ENCODE peak calls at places on chromosomes 16 and 17, in six cellular contexts. D is K562, Y is H1, Z is GM12878, L is GM12892, S is HepG2. A is an unnamed sample.

GRCh38 chr16:74563828-74564263 is 43.1 kb downstream of the GLG1 start:
- DNase-seq in D (peak), Y (no peak), Z (no peak), L (no peak), S (no peak), A (no peak)

GRCh38 chr17:76700627-76701470 is 9.9 kb downstream of the MXRA7 start:
- DNase-seq in D (no peak), Y (no peak), Z (no peak), L (no peak), S (peak), A (no peak)

GRCh38 chr16:13178318-13178717 is 276.9 kb downstream of the SHISA9 start:
- DNase-seq in D (no peak), Y (no peak), Z (no peak), L (no peak), S (no peak), A (no peak)

GRCh38 chr16:8519643-8520042 is 70.7 kb downstream of the TMEM114 start:
- DNase-seq in D (no peak), Y (no peak), Z (no peak), L (no peak), S (no peak), A (no peak)

GRCh38 chr16:89801800-89802199 is 14.6 kb downstream of the FANCA start:
- DNase-seq in D (no peak), Y (no peak), Z (no peak), L (no peak), S (no peak), A (no peak)

GRCh38 chr16:4008116-4008515 is 108.1 kb downstream of the ADCY9 start:
- DNase-seq in D (no peak), Y (no peak), Z (no peak), L (no peak), S (no peak), A (no peak)

GRCh38 chr16:62363451-62363850 is 327.2 kb upstream of the CDH8 start:
- DNase-seq in D (no peak), Y (peak), Z (no peak), L (no peak), S (no peak), A (no peak)

GRCh38 chr17:18219016-18219415 is 6.4 kb upstream of the LLGL1 start:
- DNase-seq in D (peak), Y (no peak), Z (no peak), L (no peak), S (no peak), A (no peak)

GRCh38 chr17:19539841-19540311 is 6.2 kb downstream of the SLC47A1 start:
- DNase-seq in D (no peak), Y (no peak), Z (no peak), L (no peak), S (no peak), A (no peak)

GRCh38 chr17:40432864-40433528 is 10.3 kb upstream of the IGFBP4 start:
- DNase-seq in D (peak), Y (no peak), Z (no peak), L (no peak), S (no peak), A (no peak)

GRCh38 chr17:38606646-38607611 is 1.2 kb upstream of the SRCIN1 start:
- DNase-seq in D (no peak), Y (no peak), Z (no peak), L (no peak), S (no peak), A (no peak)

GRCh38 chr17:76808326-76808725 is 59.9 kb upstream of the MGAT5B start:
- DNase-seq in D (no peak), Y (no peak), Z (no peak), L (no peak), S (no peak), A (no peak)

DNA sequence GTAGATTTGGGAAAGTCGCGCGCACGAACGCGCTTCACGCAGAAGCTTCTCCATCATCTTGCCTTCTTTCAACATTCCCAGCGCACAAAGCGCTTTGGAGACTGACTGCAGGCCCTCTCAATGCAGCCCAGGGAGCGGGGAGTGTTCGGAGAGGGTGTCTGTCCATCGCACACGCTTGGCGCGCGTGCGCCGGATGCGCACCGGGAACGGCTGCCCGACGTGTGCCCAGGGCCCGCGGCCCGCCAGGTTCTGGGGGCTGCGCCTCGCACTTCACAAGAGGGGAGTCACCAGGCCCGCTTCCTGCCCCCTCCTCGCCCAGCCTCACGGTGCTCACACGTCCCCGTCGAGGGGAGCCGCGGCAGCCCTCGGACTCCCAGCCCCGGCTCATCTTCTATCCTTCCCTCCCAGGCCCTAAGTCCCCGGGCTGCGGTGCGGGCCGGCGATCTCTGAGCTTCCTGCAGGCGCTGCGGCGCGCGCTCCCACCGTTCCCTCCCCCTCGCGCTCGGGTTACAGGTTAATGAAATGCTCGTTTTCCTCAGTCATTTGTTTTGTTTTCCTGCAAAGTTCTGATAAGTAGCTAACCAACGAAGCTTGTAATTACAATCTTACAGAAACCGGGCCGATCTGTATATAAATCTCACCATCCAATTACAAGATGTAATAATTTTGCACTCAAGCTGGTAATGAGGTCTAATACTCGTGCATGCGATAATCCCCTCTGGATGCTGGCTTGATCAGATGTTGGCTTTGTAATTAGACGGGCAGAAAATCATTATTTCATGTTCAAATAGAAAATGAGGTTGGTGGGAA is 2.9 kb upstream of the IRX3 start:
- DNase-seq in D (no peak), Y (no peak), Z (no peak), L (no peak), S (no peak), A (no peak)
- TF ChIP-seq TAF1 in D (no peak), Y (no peak), Z (no peak), L (no peak), S (no peak), A (no peak)

GRCh38 chr17:7204828-7205461 is 14.7 kb downstream of the DLG4 start:
- DNase-seq in D (peak), Y (peak), Z (peak), L (peak), S (no peak), A (peak)
- TF ChIP-seq POLR2A in D (no peak), Y (no peak), Z (peak), L (peak), S (no peak), A (no peak)

DNA sequence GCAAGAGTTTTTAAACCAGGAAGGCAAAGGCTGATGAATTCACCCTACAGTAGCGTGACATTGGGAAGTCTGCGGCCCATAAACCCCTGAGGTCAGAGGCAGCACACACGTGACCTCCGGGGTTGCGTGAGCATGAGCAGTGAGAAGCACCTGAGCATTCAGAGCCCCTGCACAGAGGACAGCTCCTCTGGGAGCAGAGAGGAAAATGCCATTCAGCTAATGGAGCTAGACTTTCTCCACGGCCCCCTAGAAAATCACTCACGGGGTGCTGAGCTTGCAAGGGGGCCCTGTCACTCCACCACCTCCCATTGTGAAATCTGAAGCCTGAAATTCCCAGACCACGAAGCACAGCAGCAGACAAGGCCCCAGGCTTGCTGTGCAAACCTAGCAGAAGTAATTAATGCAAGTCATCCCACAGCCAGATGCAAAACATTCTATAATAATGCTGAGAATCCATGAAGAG is 114.9 kb upstream of the RCVRN start:
- DNase-seq in D (no peak), Y (no peak), Z (no peak), L (no peak), S (no peak), A (no peak)
- TF ChIP-seq TAF1 in D (no peak), Y (no peak), Z (no peak), L (no peak), S (no peak), A (no peak)

GRCh38 chr17:7841309-7841621 is 7.2 kb downstream of the KDM6B start:
- DNase-seq in D (no peak), Y (no peak), Z (no peak), L (no peak), S (no peak), A (no peak)

GRCh38 chr17:7842950-7843535 is 9.0 kb downstream of the KDM6B start:
- DNase-seq in D (peak), Y (no peak), Z (no peak), L (no peak), S (peak), A (no peak)

GRCh38 chr17:7840875-7841274 is 6.9 kb downstream of the KDM6B start:
- DNase-seq in D (no peak), Y (no peak), Z (no peak), L (no peak), S (no peak), A (no peak)

GRCh38 chr17:7842380-7842949 is 8.4 kb downstream of the KDM6B start:
- DNase-seq in D (peak), Y (no peak), Z (no peak), L (peak), S (peak), A (peak)

GRCh38 chr17:7841622-7842379 is 7.8 kb downstream of the KDM6B start:
- DNase-seq in D (peak), Y (no peak), Z (no peak), L (peak), S (peak), A (peak)
- TF ChIP-seq POLR2A in D (no peak), Y (no peak), Z (peak), L (peak), S (peak), A (no peak)

GRCh38 chr17:62672957-62673356 is 45.5 kb downstream of the MRC2 start:
- DNase-seq in D (no peak), Y (no peak), Z (no peak), L (no peak), S (no peak), A (no peak)

GRCh38 chr17:62668091-62668804 is 40.8 kb downstream of the MRC2 start:
- DNase-seq in D (no peak), Y (no peak), Z (no peak), L (no peak), S (no peak), A (no peak)

GRCh38 chr17:62671553-62671952 is 44.1 kb downstream of the MRC2 start:
- DNase-seq in D (peak), Y (no peak), Z (no peak), L (no peak), S (peak), A (no peak)

GRCh38 chr17:62666801-62667591 is 39.5 kb downstream of the MRC2 start:
- DNase-seq in D (no peak), Y (no peak), Z (no peak), L (no peak), S (no peak), A (no peak)

DNA sequence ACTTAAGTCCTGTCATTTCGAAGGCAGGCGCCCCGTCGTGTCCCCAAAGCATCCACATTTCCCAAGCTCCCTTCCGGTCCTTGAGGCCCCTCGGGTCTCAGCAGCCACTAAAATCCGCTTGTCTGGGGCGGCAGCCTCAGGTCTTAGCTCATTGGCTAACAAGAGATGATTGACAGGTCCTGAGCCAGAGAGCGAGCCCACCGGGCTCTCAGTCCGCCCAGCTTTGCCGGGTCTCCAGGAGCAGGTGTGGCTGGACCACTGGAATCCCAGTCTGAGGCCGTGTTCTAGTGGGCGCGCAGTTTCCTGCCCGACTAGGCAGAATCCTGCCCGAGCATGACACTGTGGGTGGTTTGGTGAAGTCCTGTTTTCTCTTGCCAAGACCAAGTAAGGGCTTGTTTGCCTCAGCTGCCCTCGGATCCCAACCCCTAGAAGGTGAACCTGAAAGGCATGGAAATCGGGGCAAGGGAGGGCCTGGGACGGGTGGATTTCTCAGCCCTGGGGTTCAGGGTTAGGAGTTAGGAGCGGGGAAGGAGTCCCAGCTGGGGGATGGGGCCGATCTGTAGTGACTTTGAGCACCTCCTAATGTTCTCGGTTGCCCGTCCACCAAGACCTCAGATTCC is 42.8 kb downstream of the MRC2 start:
- DNase-seq in D (no peak), Y (no peak), Z (no peak), L (no peak), S (peak), A (no peak)
- TF ChIP-seq TAF1 in D (no peak), Y (no peak), Z (no peak), L (no peak), S (no peak), A (no peak)

DNA sequence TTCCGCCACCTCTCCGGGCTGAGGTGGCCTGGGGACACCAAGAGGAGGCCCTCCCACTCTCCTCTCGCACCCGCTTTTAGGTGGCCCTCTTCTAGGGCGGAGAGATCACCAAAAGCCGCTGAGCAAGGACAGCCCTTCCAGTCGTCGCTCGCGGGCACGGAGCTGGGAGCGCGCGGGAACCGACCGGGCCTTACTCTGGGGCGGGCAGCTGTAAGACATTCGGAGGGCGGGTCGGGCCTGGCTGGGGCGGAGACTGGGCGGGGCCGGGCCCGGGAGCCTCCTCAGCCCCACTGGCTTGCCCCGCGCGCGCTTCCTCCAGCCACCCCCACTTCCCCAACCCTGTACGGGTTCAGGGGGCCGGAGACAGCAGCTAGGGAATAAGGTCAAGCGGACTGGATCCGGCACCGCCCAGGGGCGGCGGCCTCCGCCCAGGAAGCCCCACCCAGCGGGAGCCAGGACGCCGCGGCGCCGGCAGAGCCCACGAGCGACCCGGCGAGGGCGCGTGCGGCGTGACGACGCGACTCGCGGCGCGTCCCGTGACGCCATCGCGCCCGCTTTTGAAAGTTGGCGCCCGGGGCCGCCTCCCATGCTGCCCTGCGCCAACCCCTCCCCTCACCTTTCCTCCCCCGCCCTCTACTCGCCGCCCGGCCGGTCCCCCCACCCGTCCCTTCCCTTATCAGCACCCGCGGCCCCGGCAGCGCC is 351 bp upstream of the CTCF start:
- DNase-seq in D (peak), Y (peak), Z (peak), L (peak), S (peak), A (peak)
- TF ChIP-seq POLR2A in D (peak), Y (peak), Z (peak), L (peak), S (peak), A (peak)

GRCh38 chr17:1989135-1989534 is 36.0 kb downstream of the RTN4RL1 start:
- DNase-seq in D (peak), Y (no peak), Z (no peak), L (no peak), S (no peak), A (no peak)
- TF ChIP-seq TAF1 in D (no peak), Y (no peak), Z (no peak), L (no peak), S (no peak), A (no peak)

DNA sequence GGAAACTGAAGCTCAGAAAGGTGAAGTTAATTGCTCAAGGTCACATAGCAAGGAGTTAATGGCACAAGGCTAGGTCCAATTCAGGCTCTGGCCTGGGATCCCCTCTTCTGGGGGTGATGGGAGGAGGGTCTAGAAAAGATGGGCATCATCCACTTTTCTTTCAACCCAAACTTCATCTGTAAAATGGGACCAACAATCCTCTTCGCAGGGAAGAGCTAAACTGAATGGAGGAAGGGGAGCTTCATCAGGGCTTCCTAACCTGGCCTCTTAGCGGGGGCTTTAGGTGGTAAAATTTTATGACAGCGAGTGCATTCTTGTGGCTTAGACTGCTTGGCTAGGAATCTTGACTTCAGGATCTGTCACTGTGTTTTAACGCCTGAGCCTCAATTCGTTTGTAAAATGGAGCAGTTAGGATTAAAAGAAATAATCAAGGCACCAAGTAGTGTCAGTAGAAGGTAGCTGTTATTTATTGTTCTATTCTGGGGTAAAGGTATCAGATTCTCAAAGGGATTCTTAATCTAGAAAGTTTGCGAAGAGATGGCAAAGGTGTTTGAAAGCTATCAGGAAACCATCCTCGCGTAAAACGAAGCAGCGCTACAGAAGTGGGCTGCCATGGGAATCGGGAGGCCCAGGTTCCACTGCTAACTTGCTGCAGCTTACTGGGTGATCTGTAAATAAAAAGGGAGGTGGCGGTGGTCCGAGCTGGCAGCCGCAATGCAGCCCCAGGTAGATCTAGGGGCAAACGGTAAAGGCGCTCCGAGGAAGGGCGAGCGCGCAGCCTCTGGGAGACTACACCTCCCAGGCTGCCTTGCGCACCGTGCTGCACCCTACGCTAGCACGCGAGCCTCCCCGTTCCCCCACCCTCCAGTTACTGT is 1.5 kb upstream of the SRCAP start:
- DNase-seq in D (peak), Y (peak), Z (no peak), L (peak), S (no peak), A (peak)
- TF ChIP-seq POLR2A in D (no peak), Y (no peak), Z (no peak), L (no peak), S (no peak), A (no peak)

DNA sequence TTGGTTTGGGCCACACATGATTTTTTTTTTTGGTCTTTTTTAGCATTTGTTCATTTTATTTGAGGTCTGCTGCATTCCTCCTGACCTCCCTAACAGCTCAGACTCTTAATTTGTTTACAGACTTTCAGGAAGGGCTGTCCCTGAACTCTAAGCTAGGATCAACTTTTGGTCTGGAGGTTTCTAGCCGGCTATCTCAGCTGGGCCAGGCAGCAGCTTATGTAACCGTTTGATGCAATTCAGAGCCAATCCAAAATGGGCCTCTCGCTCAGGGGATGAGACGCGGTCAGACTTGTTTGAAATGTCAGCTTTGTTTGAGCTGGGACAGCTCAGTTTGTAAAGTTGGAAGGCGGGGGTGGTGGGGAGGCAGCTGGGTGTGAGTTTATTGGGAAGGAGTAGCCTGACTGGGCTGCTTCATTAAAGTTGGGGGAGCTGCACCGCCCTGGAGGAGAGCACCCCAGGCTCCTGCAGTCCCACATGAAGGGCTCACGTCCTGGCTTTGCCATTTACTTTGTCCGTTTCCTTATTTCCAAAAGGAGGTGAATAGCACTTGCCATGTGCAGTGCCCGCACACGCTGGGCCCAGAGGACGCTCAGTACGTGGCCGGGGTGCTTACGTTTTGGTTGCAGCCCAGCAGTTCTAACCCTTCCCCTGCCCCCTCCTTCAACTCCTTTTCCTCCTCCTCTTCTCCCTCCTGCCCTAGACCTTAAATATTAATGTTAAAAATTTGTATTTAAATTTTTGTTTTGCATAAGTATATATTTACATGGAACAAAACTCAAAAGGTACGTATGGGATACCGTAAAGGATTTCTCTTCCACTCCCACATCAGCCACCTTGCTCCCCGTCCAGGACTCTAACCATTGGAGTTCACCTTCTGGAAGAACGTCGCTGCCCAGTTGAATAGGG is 121.2 kb downstream of the SNX29 start:
- DNase-seq in D (peak), Y (no peak), Z (no peak), L (no peak), S (peak), A (no peak)
- TF ChIP-seq TAF1 in D (no peak), Y (no peak), Z (no peak), L (no peak), S (peak), A (no peak)

A was measured in GM12891.